ENCODE peak calls at places on chromosomes 1 and 21, in four cellular contexts. One of them, this sample, is unnamed. For H3K27me3, the result is how much of the 10 kb centered on the place peaks cover.

GRCh38 chr21:21831036-21831435 is 832.8 kb downstream of the NCAM2 start:
- DNase-seq in adrenal gland: no peak
- DNase-seq in PC-3: no peak
- DNase-seq in transverse colon: no peak
- DNase-seq in this sample: no peak

GRCh38 chr1:20279507-20279906 is 11.2 kb upstream of the VWA5B1 start:
- DNase-seq in transverse colon: peak
- DNase-seq in PC-3: peak
- DNase-seq in adrenal gland: no peak
- DNase-seq in this sample: peak

GRCh38 chr21:45227735-45228134 is 60.0 kb downstream of the POFUT2 start:
- DNase-seq in PC-3: no peak
- DNase-seq in transverse colon: no peak
- DNase-seq in adrenal gland: no peak
- DNase-seq in this sample: no peak

GRCh38 chr1:204327359-204327758 is 32.4 kb downstream of the PLEKHA6 start:
- DNase-seq in PC-3: no peak
- DNase-seq in adrenal gland: no peak
- DNase-seq in transverse colon: no peak
- DNase-seq in this sample: no peak

GRCh38 chr1:46526689-46527291 is 24.7 kb downstream of the KNCN start:
- DNase-seq in transverse colon: peak
- DNase-seq in PC-3: no peak
- DNase-seq in adrenal gland: no peak
- DNase-seq in this sample: no peak

GRCh38 chr1:186559601-186560116 is 98.7 kb upstream of the PDC start:
- DNase-seq in adrenal gland: no peak
- DNase-seq in transverse colon: no peak
- DNase-seq in PC-3: peak
- DNase-seq in this sample: peak

GRCh38 chr1:116334015-116334547 is 39.0 kb upstream of the ATP1A1 start:
- DNase-seq in transverse colon: peak
- DNase-seq in PC-3: peak
- DNase-seq in adrenal gland: no peak
- DNase-seq in this sample: peak

GRCh38 chr1:94895518-94895917 is 31.4 kb downstream of the CNN3 start:
- DNase-seq in adrenal gland: no peak
- DNase-seq in transverse colon: no peak
- DNase-seq in PC-3: no peak
- DNase-seq in this sample: no peak

GRCh38 chr1:18350783-18351182 is 129.9 kb upstream of the KLHDC7A start:
- DNase-seq in adrenal gland: no peak
- DNase-seq in transverse colon: no peak
- DNase-seq in PC-3: no peak
- DNase-seq in this sample: no peak
- H3K27me3 ChIP-seq in adrenal gland: under half
- H3K27me3 ChIP-seq in transverse colon: under half
- H3K27me3 ChIP-seq in PC-3: under half
- H3K27me3 ChIP-seq in this sample: under half

GRCh38 chr1:215797859-215798258 is 230.8 kb downstream of the KCTD3 start:
- DNase-seq in PC-3: no peak
- DNase-seq in transverse colon: no peak
- DNase-seq in adrenal gland: no peak
- DNase-seq in this sample: no peak

GRCh38 chr1:215789981-215790380 is 222.9 kb downstream of the KCTD3 start:
- DNase-seq in adrenal gland: no peak
- DNase-seq in transverse colon: no peak
- DNase-seq in PC-3: no peak
- DNase-seq in this sample: no peak

GRCh38 chr1:215794151-215794550 is 227.0 kb downstream of the KCTD3 start:
- DNase-seq in PC-3: no peak
- DNase-seq in adrenal gland: no peak
- DNase-seq in transverse colon: no peak
- DNase-seq in this sample: no peak

DNA sequence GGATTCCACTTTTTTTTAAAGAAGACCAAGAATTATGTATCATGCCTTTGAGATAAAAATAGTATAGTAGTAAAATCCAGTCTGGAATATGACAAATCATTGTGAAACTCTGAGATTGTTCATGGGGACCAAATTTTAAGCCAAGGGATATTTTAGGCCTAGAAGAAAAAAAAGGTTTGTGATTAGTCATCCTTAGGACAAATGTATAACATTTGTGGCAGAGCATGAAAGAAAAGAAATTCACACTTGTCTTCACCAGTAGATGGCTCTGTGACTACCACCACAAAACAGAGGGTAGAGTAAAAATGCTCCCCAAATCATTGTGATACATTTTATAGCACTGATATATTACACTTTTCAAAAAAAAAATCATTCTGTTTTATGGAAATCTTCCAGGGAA is 226.1 kb downstream of the KCTD3 start:
- DNase-seq in PC-3: peak
- DNase-seq in transverse colon: no peak
- DNase-seq in adrenal gland: no peak
- DNase-seq in this sample: peak
- TF ChIP-seq CTCF in PC-3: peak
- TF ChIP-seq CTCF in transverse colon: no peak
- TF ChIP-seq CTCF in adrenal gland: no peak
- TF ChIP-seq CTCF in this sample: peak

DNA sequence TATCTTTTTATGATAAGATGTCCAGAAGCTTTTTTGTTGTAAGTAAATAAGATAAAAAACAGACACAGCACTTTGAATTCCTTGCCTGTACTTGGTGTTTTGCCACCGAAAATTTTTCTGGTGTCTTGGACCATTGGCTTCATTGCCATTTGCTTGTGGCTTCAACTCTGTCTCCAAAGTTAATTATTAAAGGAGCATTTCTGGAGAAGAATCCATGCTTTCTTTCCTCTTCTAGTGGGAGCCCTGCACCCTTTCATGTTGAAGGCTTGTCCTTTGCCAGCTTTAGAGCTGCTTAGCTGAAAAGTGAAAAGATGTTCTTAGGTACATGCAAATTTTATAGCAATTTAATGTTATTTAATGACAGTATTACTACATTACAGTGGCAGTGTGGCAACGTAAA is 112.2 kb downstream of the DYRK1A start:
- DNase-seq in transverse colon: no peak
- DNase-seq in PC-3: no peak
- DNase-seq in adrenal gland: no peak
- DNase-seq in this sample: no peak
- H3K27ac ChIP-seq in transverse colon: no peak
- H3K27ac ChIP-seq in PC-3: no peak
- H3K27ac ChIP-seq in adrenal gland: no peak
- H3K27ac ChIP-seq in this sample: no peak

DNA sequence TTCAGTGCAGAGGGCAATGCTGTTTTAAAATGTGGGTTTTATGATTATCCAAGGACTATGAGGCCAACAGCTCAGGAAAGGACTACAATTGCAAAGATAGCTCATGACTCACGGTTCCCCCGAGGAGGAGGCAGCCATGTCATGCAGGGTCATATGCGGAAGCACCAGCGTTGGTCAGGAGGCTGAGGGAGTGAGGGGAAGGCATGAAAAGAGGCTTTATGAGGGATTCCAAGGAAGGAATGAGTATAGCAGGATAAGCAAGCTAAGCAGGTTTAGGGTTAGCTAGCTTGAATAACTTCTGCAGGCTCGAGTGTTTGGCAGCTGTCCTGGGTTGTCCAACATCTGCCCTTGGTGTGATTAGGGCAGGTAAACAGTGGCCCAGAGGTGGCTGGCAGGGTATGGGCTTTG is 495.1 kb downstream of the SETD4 start:
- DNase-seq in adrenal gland: peak
- DNase-seq in PC-3: peak
- DNase-seq in transverse colon: no peak
- DNase-seq in this sample: no peak
- H3K27me3 ChIP-seq in adrenal gland: under half
- H3K27me3 ChIP-seq in PC-3: under half
- H3K27me3 ChIP-seq in transverse colon: under half
- H3K27me3 ChIP-seq in this sample: under half

This sample was measured in foreskin keratinocyte.